ENCODE peak calls at places on chromosomes 5 and 9, in four cellular contexts. One of them, this sample, is unnamed.
A peak's percentile ranks its signal among the peaks of the same experiment; 100 is the strongest.

GRCh38 chr9:15485836-15486678 is 24.7 kb downstream of the PSIP1 start:
- DNase-seq in psoas muscle: no peak
- DNase-seq in OCI-LY7: peak; percentile 24
- DNase-seq in PC-9: no peak
- DNase-seq in this sample: peak; percentile 8

GRCh38 chr5:322281-322941 is 897 bp downstream of the AHRR start:
- DNase-seq in psoas muscle: no peak
- DNase-seq in PC-9: no peak
- DNase-seq in OCI-LY7: no peak
- DNase-seq in this sample: no peak

GRCh38 chr9:69697475-69697874 is 25.3 kb upstream of the APBA1 start:
- DNase-seq in psoas muscle: no peak
- DNase-seq in PC-9: no peak
- DNase-seq in OCI-LY7: no peak
- DNase-seq in this sample: no peak

GRCh38 chr9:83570359-83570758 is 32.2 kb upstream of the FRMD3 start:
- DNase-seq in psoas muscle: no peak
- DNase-seq in PC-9: peak; percentile 97
- DNase-seq in OCI-LY7: no peak
- DNase-seq in this sample: no peak

GRCh38 chr9:33306037-33306436 is 15.7 kb downstream of the NFX1 start:
- DNase-seq in OCI-LY7: no peak
- DNase-seq in PC-9: no peak
- DNase-seq in psoas muscle: no peak
- DNase-seq in this sample: no peak

GRCh38 chr5:37738057-37738691 is 101.7 kb downstream of the GDNF start:
- DNase-seq in PC-9: peak; percentile 89
- DNase-seq in OCI-LY7: no peak
- DNase-seq in psoas muscle: no peak
- DNase-seq in this sample: no peak

GRCh38 chr9:94928271-94928670 is 201.8 kb downstream of the AOPEP start:
- DNase-seq in OCI-LY7: no peak
- DNase-seq in PC-9: no peak
- DNase-seq in psoas muscle: no peak
- DNase-seq in this sample: no peak

GRCh38 chr5:141476132-141476909 is 555 bp downstream of the PCDHGC3 start:
- DNase-seq in OCI-LY7: peak; percentile 43
- DNase-seq in psoas muscle: peak; percentile 73
- DNase-seq in PC-9: no peak
- DNase-seq in this sample: no peak

GRCh38 chr9:117189121-117189520 is 225.7 kb downstream of the ASTN2 start:
- DNase-seq in OCI-LY7: no peak
- DNase-seq in PC-9: no peak
- DNase-seq in psoas muscle: no peak
- DNase-seq in this sample: no peak

GRCh38 chr9:96500696-96501660 is 51.0 kb downstream of the HABP4 start:
- DNase-seq in OCI-LY7: no peak
- DNase-seq in psoas muscle: no peak
- DNase-seq in PC-9: no peak
- DNase-seq in this sample: no peak

GRCh38 chr9:15104826-15105420 is 194.7 kb upstream of the FREM1 start:
- DNase-seq in PC-9: no peak
- DNase-seq in psoas muscle: no peak
- DNase-seq in OCI-LY7: peak; percentile 39
- DNase-seq in this sample: peak; percentile 40

GRCh38 chr9:35711501-35712428 is 20.2 kb downstream of the TLN1 start:
- DNase-seq in OCI-LY7: no peak
- DNase-seq in psoas muscle: no peak
- DNase-seq in PC-9: peak; percentile 92
- DNase-seq in this sample: no peak

GRCh38 chr5:150653145-150653761 is 7.8 kb upstream of the MYOZ3 start:
- DNase-seq in OCI-LY7: no peak
- DNase-seq in PC-9: no peak
- DNase-seq in psoas muscle: no peak
- DNase-seq in this sample: no peak

GRCh38 chr9:113590389-113590788 is 126.9 kb downstream of the RGS3 start:
- DNase-seq in OCI-LY7: no peak
- DNase-seq in PC-9: no peak
- DNase-seq in psoas muscle: no peak
- DNase-seq in this sample: no peak

GRCh38 chr5:139404484-139404840 is 573 bp upstream of the SPATA24 start:
- DNase-seq in OCI-LY7: peak; percentile 44
- DNase-seq in psoas muscle: no peak
- DNase-seq in PC-9: no peak
- DNase-seq in this sample: no peak

GRCh38 chr9:95373069-95373681 is 55.7 kb upstream of the FANCC start:
- DNase-seq in PC-9: no peak
- DNase-seq in OCI-LY7: no peak
- DNase-seq in psoas muscle: no peak
- DNase-seq in this sample: no peak

GRCh38 chr9:123111977-123112869 is 78.8 kb downstream of the GPR21 start:
- DNase-seq in PC-9: no peak
- DNase-seq in psoas muscle: peak; percentile 27
- DNase-seq in OCI-LY7: peak; percentile 70
- DNase-seq in this sample: no peak

GRCh38 chr5:178368716-178369300 is 136.2 kb upstream of the PHYKPL start:
- DNase-seq in PC-9: no peak
- DNase-seq in psoas muscle: no peak
- DNase-seq in OCI-LY7: no peak
- DNase-seq in this sample: no peak

GRCh38 chr5:88944751-88945507 is 61.9 kb upstream of the MEF2C start:
- DNase-seq in psoas muscle: no peak
- DNase-seq in PC-9: no peak
- DNase-seq in OCI-LY7: no peak
- DNase-seq in this sample: no peak

GRCh38 chr5:147935032-147935431 is 28.7 kb upstream of the C5orf46 start:
- DNase-seq in psoas muscle: no peak
- DNase-seq in PC-9: peak; percentile 54
- DNase-seq in OCI-LY7: peak; percentile 4
- DNase-seq in this sample: no peak

GRCh38 chr9:122807271-122807900 is 7.5 kb downstream of the OR1K1 start:
- DNase-seq in psoas muscle: no peak
- DNase-seq in OCI-LY7: no peak
- DNase-seq in PC-9: no peak
- DNase-seq in this sample: no peak

GRCh38 chr5:68922172-68922987 is 171.4 kb upstream of the SLC30A5 start:
- DNase-seq in PC-9: no peak
- DNase-seq in psoas muscle: no peak
- DNase-seq in OCI-LY7: no peak
- DNase-seq in this sample: no peak

DNA sequence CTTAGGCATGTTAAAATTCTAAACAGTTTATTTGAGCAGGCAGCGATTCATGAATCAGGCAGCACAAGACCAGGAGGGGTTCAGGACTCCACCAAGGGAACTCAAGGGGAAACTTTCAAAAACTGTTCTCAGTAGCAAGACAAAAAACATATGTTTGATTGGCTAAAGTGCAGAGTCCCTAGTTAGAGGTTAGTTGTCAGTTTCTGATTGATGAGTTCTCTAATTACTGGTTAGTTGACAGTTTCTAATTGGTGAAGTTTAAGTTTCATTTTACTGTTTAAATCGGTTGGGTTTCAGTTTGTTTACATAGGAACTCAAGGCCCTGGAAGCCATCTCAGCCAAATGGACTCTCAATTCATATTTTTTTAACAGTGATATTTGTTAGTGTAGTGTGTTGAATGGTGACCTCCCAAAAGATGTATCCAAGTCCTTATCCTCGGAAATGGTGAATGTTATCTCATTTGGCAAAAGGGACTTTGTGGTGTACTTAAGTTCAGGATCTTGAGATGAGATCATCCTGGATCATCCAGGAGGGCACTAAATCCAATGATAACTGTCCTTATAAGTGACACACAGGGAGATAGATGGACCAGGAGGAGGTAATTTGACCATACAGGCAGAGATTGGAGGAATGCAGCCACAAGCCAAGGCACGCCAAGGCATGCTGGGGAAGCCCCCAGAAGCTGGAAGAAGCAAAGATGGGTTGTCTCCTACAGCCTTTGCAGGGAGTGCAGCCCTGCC is 219.2 kb upstream of the RAI14 start:
- DNase-seq in PC-9: no peak
- DNase-seq in OCI-LY7: no peak
- DNase-seq in psoas muscle: no peak
- DNase-seq in this sample: no peak
- TF ChIP-seq CTCF in PC-9: no peak
- TF ChIP-seq CTCF in OCI-LY7: no peak
- TF ChIP-seq CTCF in psoas muscle: no peak
- TF ChIP-seq CTCF in this sample: no peak

DNA sequence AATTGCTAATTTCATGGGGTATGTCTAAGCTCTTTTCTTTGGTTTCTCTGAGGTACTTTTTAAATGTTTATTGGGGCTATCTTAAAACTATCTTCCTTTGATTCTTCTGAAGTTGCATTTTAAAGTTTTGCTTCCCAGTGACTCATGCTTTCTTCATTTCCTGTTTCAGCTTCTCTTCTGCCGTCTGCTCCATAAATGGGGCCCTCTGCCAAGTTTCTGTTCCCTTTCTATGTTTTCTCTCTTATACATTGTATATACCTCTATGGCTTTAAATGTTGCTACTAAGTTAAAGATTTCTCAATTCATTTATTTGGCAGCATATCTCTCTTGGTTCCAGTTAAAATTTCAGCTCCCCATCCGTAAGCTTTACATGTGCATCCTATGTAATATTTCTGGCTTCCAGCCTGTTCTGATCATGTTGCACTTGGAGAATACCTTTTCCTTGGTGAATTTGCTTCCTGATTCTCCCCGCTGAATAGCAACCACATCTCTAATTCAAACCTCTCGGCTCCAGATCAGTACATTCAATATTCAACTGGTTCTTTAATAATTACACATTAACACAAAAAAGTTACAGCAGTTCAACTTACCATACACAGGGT is 125.3 kb downstream of the ST8SIA4 start:
- DNase-seq in PC-9: peak; percentile 45
- DNase-seq in psoas muscle: no peak
- DNase-seq in OCI-LY7: peak; percentile 65
- DNase-seq in this sample: no peak
- H3K4me1 ChIP-seq in PC-9: peaks cover 10% of the 10 kb centered on the region
- H3K4me1 ChIP-seq in psoas muscle: no peaks in the 10 kb centered on the region
- H3K4me1 ChIP-seq in OCI-LY7: peaks cover 78% of the 10 kb centered on the region
- H3K4me1 ChIP-seq in this sample: no peaks in the 10 kb centered on the region

GRCh38 chr5:31574777-31575176 is 42.7 kb downstream of the C5orf22 start:
- DNase-seq in PC-9: no peak
- DNase-seq in psoas muscle: no peak
- DNase-seq in OCI-LY7: no peak
- DNase-seq in this sample: no peak

GRCh38 chr5:31573494-31573893 is 41.4 kb downstream of the C5orf22 start:
- DNase-seq in OCI-LY7: no peak
- DNase-seq in psoas muscle: no peak
- DNase-seq in PC-9: no peak
- DNase-seq in this sample: no peak

GRCh38 chr5:31563216-31563615 is 31.1 kb downstream of the C5orf22 start:
- DNase-seq in PC-9: no peak
- DNase-seq in psoas muscle: no peak
- DNase-seq in OCI-LY7: no peak
- DNase-seq in this sample: no peak

DNA sequence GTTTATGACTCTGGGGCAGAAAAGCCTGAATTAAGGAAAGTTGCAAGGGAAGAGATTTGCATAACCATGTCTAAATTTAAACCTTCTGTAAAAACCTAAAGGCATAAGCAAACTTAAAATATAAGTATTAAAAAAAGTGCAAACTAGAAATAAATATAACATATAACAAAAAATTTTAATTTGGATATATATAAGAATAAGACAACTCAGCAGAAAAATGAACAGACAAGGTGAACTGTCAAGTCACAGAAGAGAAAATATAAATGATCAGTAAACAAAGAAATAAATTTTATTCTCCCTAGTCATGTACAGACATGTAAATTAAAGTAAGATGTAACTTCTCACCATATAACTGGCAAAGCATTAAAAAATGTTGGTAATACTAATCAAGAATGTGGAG is 37.0 kb downstream of the C5orf22 start:
- DNase-seq in psoas muscle: no peak
- DNase-seq in OCI-LY7: no peak
- DNase-seq in PC-9: no peak
- DNase-seq in this sample: no peak
- H3K4me3 ChIP-seq in psoas muscle: no peak overlapping the region
- H3K4me3 ChIP-seq in OCI-LY7: no peak overlapping the region
- H3K4me3 ChIP-seq in PC-9: no peak overlapping the region
- H3K4me3 ChIP-seq in this sample: no peak overlapping the region

GRCh38 chr5:157564149-157564711 is 11.3 kb downstream of the ADAM19 start:
- DNase-seq in PC-9: no peak
- DNase-seq in OCI-LY7: no peak
- DNase-seq in psoas muscle: no peak
- DNase-seq in this sample: no peak
- TF ChIP-seq CTCF in PC-9: no peak
- TF ChIP-seq CTCF in OCI-LY7: peak; percentile 53
- TF ChIP-seq CTCF in psoas muscle: no peak
- TF ChIP-seq CTCF in this sample: no peak

GRCh38 chr9:129420721-129421120 is 200.2 kb downstream of the C9orf50 start:
- DNase-seq in psoas muscle: no peak
- DNase-seq in PC-9: no peak
- DNase-seq in OCI-LY7: no peak
- DNase-seq in this sample: no peak

GRCh38 chr9:129421371-129421770 is 199.5 kb downstream of the C9orf50 start:
- DNase-seq in OCI-LY7: no peak
- DNase-seq in psoas muscle: no peak
- DNase-seq in PC-9: no peak
- DNase-seq in this sample: no peak

GRCh38 chr9:129416831-129417604 is 203.9 kb downstream of the C9orf50 start:
- DNase-seq in OCI-LY7: peak; percentile 45
- DNase-seq in PC-9: no peak
- DNase-seq in psoas muscle: no peak
- DNase-seq in this sample: no peak

GRCh38 chr9:129418451-129418850 is 202.4 kb downstream of the C9orf50 start:
- DNase-seq in psoas muscle: no peak
- DNase-seq in PC-9: no peak
- DNase-seq in OCI-LY7: no peak
- DNase-seq in this sample: no peak

GRCh38 chr9:129419382-129419899 is 201.5 kb downstream of the C9orf50 start:
- DNase-seq in OCI-LY7: peak; percentile 21
- DNase-seq in psoas muscle: no peak
- DNase-seq in PC-9: no peak
- DNase-seq in this sample: no peak
- H3K4me1 ChIP-seq in OCI-LY7: peaks cover 32% of the 10 kb centered on the region
- H3K4me1 ChIP-seq in psoas muscle: peaks cover 8% of the 10 kb centered on the region
- H3K4me1 ChIP-seq in PC-9: peaks cover 10% of the 10 kb centered on the region
- H3K4me1 ChIP-seq in this sample: peaks cover 30% of the 10 kb centered on the region